ENCODE peak calls at places on chromosomes 3 and 15, in seven cellular contexts. I is stimulated activated CD8-positive, alpha-beta memory T cell treated with anti-CD3 and anti-CD28 coated beads, Interleukin-15, amount 100 ng/mL, for 24 hours; V is central memory CD4-positive, alpha-beta T cell; X is CD4-positive, alpha-beta T cell; G is Kasumi-1; K is heart left ventricle; T is MG63. C is an unnamed sample.

GRCh38 chr15:43769584-43770228 is 7.1 kb downstream of the ELL3 start:
- DNase-seq in I (no peak), V (peak), X (peak), G (peak), K (peak), T (peak), C (no peak)

GRCh38 chr15:68603951-68604350 is 25.2 kb downstream of the CORO2B start:
- DNase-seq in I (no peak), V (no peak), X (no peak), G (no peak), K (peak), T (no peak), C (no peak)

GRCh38 chr3:175896655-175897054 is 1037.5 kb downstream of the NAALADL2 start:
- DNase-seq in I (no peak), V (no peak), X (no peak), G (no peak), K (no peak), T (no peak), C (no peak)

GRCh38 chr3:190883973-190884832 is 21.7 kb upstream of the GMNC start:
- DNase-seq in I (no peak), V (no peak), X (no peak), G (peak), K (no peak), T (peak), C (peak)

GRCh38 chr3:102480139-102480538 is 45.3 kb downstream of the ZPLD1 start:
- DNase-seq in I (no peak), V (no peak), X (no peak), G (no peak), K (no peak), T (no peak), C (no peak)

GRCh38 chr3:197590313-197590962 is 34.7 kb upstream of the BDH1 start:
- DNase-seq in I (no peak), V (no peak), X (no peak), G (no peak), K (no peak), T (no peak), C (no peak)

GRCh38 chr3:14429237-14429636 is 26.8 kb downstream of the SLC6A6 start:
- DNase-seq in I (no peak), V (no peak), X (no peak), G (no peak), K (no peak), T (peak), C (no peak)

GRCh38 chr15:83928392-83928734 is 274.4 kb downstream of the ADAMTSL3 start:
- DNase-seq in I (no peak), V (no peak), X (no peak), G (no peak), K (no peak), T (no peak), C (no peak)

GRCh38 chr3:52441772-52442332 is 3.1 kb downstream of the SEMA3G start:
- DNase-seq in I (no peak), V (no peak), X (no peak), G (no peak), K (no peak), T (no peak), C (no peak)

GRCh38 chr15:39269352-39269751 is 311.5 kb upstream of the THBS1 start:
- DNase-seq in I (no peak), V (no peak), X (no peak), G (no peak), K (no peak), T (no peak), C (no peak)

GRCh38 chr3:78976200-78976599 is 791.6 kb downstream of the ROBO1 start:
- DNase-seq in I (no peak), V (no peak), X (no peak), G (no peak), K (no peak), T (no peak), C (no peak)

GRCh38 chr3:148903022-148903442 is 37.9 kb downstream of the CPA3 start:
- DNase-seq in I (no peak), V (no peak), X (no peak), G (no peak), K (no peak), T (no peak), C (no peak)

GRCh38 chr3:52530918-52531635 is 2.6 kb downstream of the NT5DC2 start:
- DNase-seq in I (no peak), V (no peak), X (no peak), G (no peak), K (peak), T (no peak), C (no peak)

GRCh38 chr3:159764211-159765024 is 224.2 kb upstream of the IL12A start:
- DNase-seq in I (no peak), V (no peak), X (no peak), G (no peak), K (peak), T (no peak), C (no peak)

GRCh38 chr15:66896611-66897010 is 168.8 kb upstream of the SMAD3 start:
- DNase-seq in I (no peak), V (no peak), X (no peak), G (no peak), K (no peak), T (no peak), C (no peak)

GRCh38 chr15:99536422-99537033 is 29.3 kb upstream of the MEF2A start:
- DNase-seq in I (no peak), V (no peak), X (no peak), G (no peak), K (peak), T (peak), C (no peak)

GRCh38 chr15:48470096-48470495 is 138.9 kb downstream of the DUT start:
- DNase-seq in I (no peak), V (no peak), X (no peak), G (no peak), K (no peak), T (no peak), C (no peak)

GRCh38 chr15:62964251-62964650 is 78.3 kb upstream of the TPM1 start:
- DNase-seq in I (no peak), V (no peak), X (no peak), G (no peak), K (no peak), T (peak), C (no peak)

GRCh38 chr3:13812039-13812438 is 67.8 kb downstream of the WNT7A start:
- DNase-seq in I (no peak), V (no peak), X (no peak), G (no peak), K (no peak), T (no peak), C (no peak)

GRCh38 chr3:55074861-55075260 is 147.0 kb upstream of the LRTM1 start:
- DNase-seq in I (no peak), V (no peak), X (no peak), G (no peak), K (no peak), T (no peak), C (no peak)

GRCh38 chr3:138397983-138398382 is 36.4 kb upstream of the ESYT3 start:
- DNase-seq in I (no peak), V (no peak), X (no peak), G (no peak), K (no peak), T (no peak), C (no peak)

GRCh38 chr15:64991536-64992135 is 1.9 kb upstream of the SPG21 start:
- DNase-seq in I (no peak), V (no peak), X (no peak), G (no peak), K (peak), T (no peak), C (no peak)

GRCh38 chr3:48402281-48402732 is 27.6 kb downstream of the PLXNB1 start:
- DNase-seq in I (no peak), V (no peak), X (no peak), G (no peak), K (peak), T (peak), C (no peak)

GRCh38 chr3:156209631-156210336 is 89.4 kb downstream of the KCNAB1 start:
- DNase-seq in I (no peak), V (no peak), X (no peak), G (no peak), K (no peak), T (no peak), C (no peak)

GRCh38 chr15:83282859-83283812 is 1.3 kb downstream of the BNC1 start:
- DNase-seq in I (no peak), V (no peak), X (no peak), G (no peak), K (peak), T (peak), C (no peak)

GRCh38 chr3:51706021-51706485 is 815 bp upstream of the GRM2 start:
- DNase-seq in I (no peak), V (no peak), X (no peak), G (no peak), K (peak), T (no peak), C (no peak)

GRCh38 chr3:129890125-129890524 is 3.4 kb downstream of the TMCC1 start:
- DNase-seq in I (no peak), V (no peak), X (no peak), G (peak), K (no peak), T (no peak), C (no peak)

GRCh38 chr3:111915905-111916304 is 56.8 kb downstream of the PHLDB2 start:
- DNase-seq in I (no peak), V (no peak), X (no peak), G (no peak), K (no peak), T (no peak), C (no peak)

GRCh38 chr3:127851899-127852298 is 29.6 kb upstream of the MGLL start:
- DNase-seq in I (no peak), V (no peak), X (no peak), G (no peak), K (no peak), T (no peak), C (peak)

GRCh38 chr3:194265505-194265892 is 85.6 kb downstream of the CPN2 start:
- DNase-seq in I (no peak), V (no peak), X (no peak), G (no peak), K (peak), T (peak), C (no peak)

GRCh38 chr3:161403251-161403650 is 31.9 kb upstream of the SPTSSB start:
- DNase-seq in I (no peak), V (no peak), X (no peak), G (no peak), K (no peak), T (no peak), C (no peak)

GRCh38 chr3:46427929-46428833 is 21.1 kb downstream of the CCRL2 start:
- DNase-seq in I (no peak), V (no peak), X (no peak), G (no peak), K (no peak), T (no peak), C (no peak)

GRCh38 chr3:47362704-47363103 is 18.1 kb upstream of the PTPN23 start:
- DNase-seq in I (no peak), V (peak), X (no peak), G (peak), K (no peak), T (no peak), C (no peak)